ENCODE peak calls at places on chromosome 4, in nine cellular contexts. K is cardiac muscle cell, E is H9, Z is psoas muscle, Q is body of pancreas, R is breast epithelium, Y is stomach, U is sigmoid colon, F is left ventricle myocardium inferior. M is an unnamed sample.

GRCh38 chr4:182306792-182307507 is 63.7 kb downstream of the TENM3 start:
- DNase-seq in K (no peak), E (no peak), Z (no peak), Q (no peak), R (no peak), Y (no peak), U (no peak), F (no peak), M (no peak)

GRCh38 chr4:71300964-71301363 is 37.9 kb upstream of the SLC4A4 start:
- DNase-seq in K (no peak), E (no peak), Z (no peak), Q (peak; percentile 59), R (no peak), Y (no peak), U (no peak), F (no peak), M (no peak)

GRCh38 chr4:40514409-40515025 is 115.1 kb downstream of the RBM47 start:
- DNase-seq in K (no peak), E (no peak), Z (no peak), Q (peak; percentile 77), R (no peak), Y (peak; percentile 83), U (no peak), F (no peak), M (peak; percentile 68)

GRCh38 chr4:16967722-16968121 is 69.3 kb upstream of the LDB2 start:
- DNase-seq in K (peak; percentile 27), E (no peak), Z (peak; percentile 34), Q (peak; percentile 21), R (no peak), Y (peak; percentile 28), U (peak; percentile 87), F (peak; percentile 45), M (no peak)

GRCh38 chr4:79237836-79238235 is 88.0 kb downstream of the NAA11 start:
- DNase-seq in K (peak; percentile 5), E (no peak), Z (no peak), Q (no peak), R (no peak), Y (no peak), U (no peak), F (no peak), M (no peak)

GRCh38 chr4:125268065-125268755 is 46.5 kb upstream of the FAT4 start:
- DNase-seq in K (no peak), E (no peak), Z (no peak), Q (no peak), R (no peak), Y (no peak), U (no peak), F (no peak), M (no peak)

GRCh38 chr4:95263391-95263790 is 285.4 kb downstream of the UNC5C start:
- DNase-seq in K (no peak), E (no peak), Z (no peak), Q (no peak), R (no peak), Y (no peak), U (no peak), F (no peak), M (no peak)

GRCh38 chr4:110624904-110625494 is 2.1 kb upstream of the PITX2 start:
- DNase-seq in K (no peak), E (no peak), Z (no peak), Q (no peak), R (no peak), Y (no peak), U (no peak), F (no peak), M (no peak)

GRCh38 chr4:88356771-88357170 is 21.9 kb upstream of the HERC6 start:
- DNase-seq in K (no peak), E (no peak), Z (no peak), Q (no peak), R (no peak), Y (no peak), U (no peak), F (no peak), M (no peak)

GRCh38 chr4:88359558-88359957 is 19.1 kb upstream of the HERC6 start:
- DNase-seq in K (no peak), E (no peak), Z (no peak), Q (no peak), R (no peak), Y (no peak), U (no peak), F (no peak), M (no peak)

GRCh38 chr4:88360256-88360655 is 18.4 kb upstream of the HERC6 start:
- DNase-seq in K (no peak), E (no peak), Z (no peak), Q (no peak), R (no peak), Y (no peak), U (no peak), F (no peak), M (no peak)

GRCh38 chr4:88360791-88361190 is 17.9 kb upstream of the HERC6 start:
- DNase-seq in K (no peak), E (no peak), Z (no peak), Q (no peak), R (no peak), Y (no peak), U (no peak), F (no peak), M (no peak)

DNA sequence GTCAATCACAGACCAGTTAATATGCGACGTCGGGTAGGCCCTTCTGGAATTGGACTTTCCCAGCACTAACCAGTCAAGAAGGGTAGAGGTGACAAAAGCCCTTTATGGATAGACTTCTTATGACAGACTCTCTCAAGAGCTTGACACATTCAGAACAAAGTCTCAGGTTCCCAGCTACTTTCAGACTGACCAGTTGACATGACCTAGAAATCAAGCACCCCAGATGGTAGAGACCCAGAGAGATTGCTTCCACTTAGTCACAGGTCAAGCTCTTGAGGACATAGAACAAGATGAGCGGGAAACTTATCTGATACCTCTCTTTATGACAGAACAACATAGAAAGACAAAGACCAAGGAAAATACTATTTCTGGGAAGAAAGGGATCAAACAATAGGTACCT is 21.4 kb upstream of the HERC6 start:
- DNase-seq in K (no peak), E (no peak), Z (no peak), Q (no peak), R (no peak), Y (no peak), U (no peak), F (no peak), M (no peak)
- H3K9me3 ChIP-seq in K (peaks cover 2% of the 10 kb centered on the region), E (no peaks in the 10 kb centered on the region), Z (no peaks in the 10 kb centered on the region), Q (no peaks in the 10 kb centered on the region), R (peaks cover 3% of the 10 kb centered on the region), Y (no peaks in the 10 kb centered on the region), U (no peaks in the 10 kb centered on the region), F (peaks cover 8% of the 10 kb centered on the region), M (no peaks in the 10 kb centered on the region)

GRCh38 chr4:150411527-150411926 is 170.4 kb upstream of the MAB21L2 start:
- DNase-seq in K (no peak), E (no peak), Z (no peak), Q (no peak), R (no peak), Y (no peak), U (no peak), F (no peak), M (no peak)
- TF ChIP-seq CTCF in K (peak; percentile 27), E (no peak), Z (no peak), Q (no peak), R (no peak), Y (no peak), U (no peak), F (no peak), M (no peak)

GRCh38 chr4:52989865-52990264 is 127.7 kb downstream of the RASL11B start:
- DNase-seq in K (no peak), E (no peak), Z (no peak), Q (no peak), R (no peak), Y (no peak), U (no peak), F (no peak), M (no peak)

GRCh38 chr4:52993771-52994170 is 131.7 kb downstream of the RASL11B start:
- DNase-seq in K (no peak), E (no peak), Z (no peak), Q (no peak), R (no peak), Y (no peak), U (no peak), F (no peak), M (no peak)

GRCh38 chr4:52987401-52988056 is 125.4 kb downstream of the RASL11B start:
- DNase-seq in K (no peak), E (no peak), Z (no peak), Q (no peak), R (no peak), Y (no peak), U (no peak), F (no peak), M (no peak)

GRCh38 chr4:52991452-52991851 is 129.3 kb downstream of the RASL11B start:
- DNase-seq in K (no peak), E (no peak), Z (no peak), Q (no peak), R (no peak), Y (no peak), U (no peak), F (no peak), M (no peak)

GRCh38 chr4:52990706-52991105 is 128.6 kb downstream of the RASL11B start:
- DNase-seq in K (no peak), E (no peak), Z (no peak), Q (no peak), R (no peak), Y (no peak), U (no peak), F (no peak), M (no peak)
- H3K4me1 ChIP-seq in K (peaks cover 24% of the 10 kb centered on the region), E (no peaks in the 10 kb centered on the region), Z (no peaks in the 10 kb centered on the region), Q (peaks cover 22% of the 10 kb centered on the region), R (no peaks in the 10 kb centered on the region), Y (no peaks in the 10 kb centered on the region), U (peaks cover 18% of the 10 kb centered on the region), F (peaks cover 14% of the 10 kb centered on the region), M (peaks cover 17% of the 10 kb centered on the region)

DNA sequence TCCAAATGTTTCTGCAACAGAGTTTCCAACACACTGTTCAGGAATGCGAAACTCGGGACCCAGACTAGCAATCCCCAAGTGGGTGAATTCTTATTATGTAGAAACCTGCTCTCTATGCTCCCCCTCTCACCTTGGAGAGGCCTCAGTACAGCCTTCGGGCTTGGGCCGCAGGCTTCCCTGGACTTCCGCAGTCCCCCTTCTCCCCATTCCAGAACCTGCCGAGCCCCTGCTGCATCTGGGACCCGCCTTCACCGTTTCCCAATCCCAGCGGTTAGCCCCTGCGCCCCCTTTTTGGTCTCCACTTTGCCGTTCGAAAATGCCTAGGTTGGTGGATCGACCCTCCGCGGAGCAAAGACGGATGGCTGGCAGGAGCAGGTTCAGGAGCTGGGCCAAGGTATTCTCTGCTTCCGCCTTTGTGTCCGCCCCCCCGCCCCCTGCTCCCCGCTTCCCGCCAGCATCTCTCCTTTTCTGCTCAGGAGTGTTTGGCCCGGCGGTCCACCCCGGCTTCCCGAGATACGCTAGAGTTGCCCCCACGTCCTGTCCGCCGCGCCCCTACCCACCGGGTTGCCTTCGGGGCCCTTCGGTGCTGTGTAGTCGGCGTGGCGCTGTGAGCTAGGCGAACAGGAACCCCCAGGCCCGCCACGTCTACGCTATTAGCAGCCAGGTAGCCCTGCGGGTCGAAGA is 11.5 kb downstream of the HAND2 start:
- DNase-seq in K (peak; percentile 55), E (peak; percentile 58), Z (no peak), Q (no peak), R (no peak), Y (no peak), U (peak; percentile 80), F (no peak), M (no peak)
- H3K9me3 ChIP-seq in K (no peaks in the 10 kb centered on the region), E (no peaks in the 10 kb centered on the region), Z (no peaks in the 10 kb centered on the region), Q (no peaks in the 10 kb centered on the region), R (no peaks in the 10 kb centered on the region), Y (no peaks in the 10 kb centered on the region), U (no peaks in the 10 kb centered on the region), F (no peaks in the 10 kb centered on the region), M (no peaks in the 10 kb centered on the region)

DNA sequence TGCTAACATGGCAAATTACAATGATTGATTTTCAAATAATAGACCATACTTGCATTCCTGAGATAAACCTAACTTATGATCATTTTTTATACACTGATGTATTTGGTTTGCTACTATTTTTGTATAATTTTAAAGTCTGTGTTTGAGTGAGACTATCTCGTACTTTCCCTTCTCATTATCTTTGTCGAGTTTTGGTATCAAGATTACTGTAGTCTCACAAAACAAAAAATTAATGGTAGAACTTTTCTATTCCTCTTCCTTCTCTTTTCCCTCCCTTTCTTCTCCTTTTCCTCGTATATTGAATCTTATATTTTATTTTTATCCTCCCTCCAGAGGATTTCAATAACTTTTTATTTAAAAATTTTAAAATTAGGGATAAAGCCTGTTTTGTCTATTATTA is 41.5 kb downstream of the RGS12 start:
- DNase-seq in K (no peak), E (no peak), Z (no peak), Q (no peak), R (no peak), Y (no peak), U (no peak), F (no peak), M (no peak)
- TF ChIP-seq CTCF in K (no peak), E (no peak), Z (no peak), Q (no peak), R (no peak), Y (no peak), U (no peak), F (no peak), M (no peak)

M was measured in Caco-2.